ENCODE peak calls at places on chromosomes 1 and 21, in four cellular contexts. One of them, this sample, is unnamed.

GRCh38 chr1:165945911-165946310 is 118.5 kb downstream of the UCK2 start:
- DNase-seq in IMR-90: no peak
- DNase-seq in K562: no peak
- DNase-seq in GM12878: no peak
- DNase-seq in this sample: no peak

GRCh38 chr1:36479505-36480051 is 3.1 kb downstream of the CSF3R start:
- DNase-seq in IMR-90: no peak
- DNase-seq in K562: peak
- DNase-seq in GM12878: no peak
- DNase-seq in this sample: no peak

GRCh38 chr1:241265428-241265827 is 91.6 kb downstream of the RGS7 start:
- DNase-seq in GM12878: no peak
- DNase-seq in IMR-90: no peak
- DNase-seq in K562: no peak
- DNase-seq in this sample: no peak

GRCh38 chr1:172969611-172970010 is 81.1 kb downstream of the TNFSF18 start:
- DNase-seq in IMR-90: peak
- DNase-seq in GM12878: no peak
- DNase-seq in K562: no peak
- DNase-seq in this sample: peak

GRCh38 chr1:3261007-3261968 is 192.3 kb downstream of the PRDM16 start:
- DNase-seq in K562: no peak
- DNase-seq in GM12878: no peak
- DNase-seq in IMR-90: no peak
- DNase-seq in this sample: peak

GRCh38 chr1:230394134-230394533 is 32.0 kb downstream of the PGBD5 start:
- DNase-seq in IMR-90: no peak
- DNase-seq in GM12878: no peak
- DNase-seq in K562: no peak
- DNase-seq in this sample: no peak

GRCh38 chr1:41390171-41390570 is 28.9 kb downstream of the FOXO6 start:
- DNase-seq in IMR-90: no peak
- DNase-seq in K562: no peak
- DNase-seq in GM12878: no peak
- DNase-seq in this sample: no peak

GRCh38 chr1:97562096-97562495 is 358.7 kb downstream of the DPYD start:
- DNase-seq in K562: no peak
- DNase-seq in GM12878: no peak
- DNase-seq in IMR-90: peak
- DNase-seq in this sample: no peak

GRCh38 chr21:25994758-25995163 is 175.8 kb downstream of the APP start:
- DNase-seq in IMR-90: no peak
- DNase-seq in K562: no peak
- DNase-seq in GM12878: no peak
- DNase-seq in this sample: no peak

GRCh38 chr1:160189649-160190625 is at the start of gene CASQ1:
- DNase-seq in K562: no peak
- DNase-seq in GM12878: no peak
- DNase-seq in IMR-90: peak
- DNase-seq in this sample: no peak

DNA sequence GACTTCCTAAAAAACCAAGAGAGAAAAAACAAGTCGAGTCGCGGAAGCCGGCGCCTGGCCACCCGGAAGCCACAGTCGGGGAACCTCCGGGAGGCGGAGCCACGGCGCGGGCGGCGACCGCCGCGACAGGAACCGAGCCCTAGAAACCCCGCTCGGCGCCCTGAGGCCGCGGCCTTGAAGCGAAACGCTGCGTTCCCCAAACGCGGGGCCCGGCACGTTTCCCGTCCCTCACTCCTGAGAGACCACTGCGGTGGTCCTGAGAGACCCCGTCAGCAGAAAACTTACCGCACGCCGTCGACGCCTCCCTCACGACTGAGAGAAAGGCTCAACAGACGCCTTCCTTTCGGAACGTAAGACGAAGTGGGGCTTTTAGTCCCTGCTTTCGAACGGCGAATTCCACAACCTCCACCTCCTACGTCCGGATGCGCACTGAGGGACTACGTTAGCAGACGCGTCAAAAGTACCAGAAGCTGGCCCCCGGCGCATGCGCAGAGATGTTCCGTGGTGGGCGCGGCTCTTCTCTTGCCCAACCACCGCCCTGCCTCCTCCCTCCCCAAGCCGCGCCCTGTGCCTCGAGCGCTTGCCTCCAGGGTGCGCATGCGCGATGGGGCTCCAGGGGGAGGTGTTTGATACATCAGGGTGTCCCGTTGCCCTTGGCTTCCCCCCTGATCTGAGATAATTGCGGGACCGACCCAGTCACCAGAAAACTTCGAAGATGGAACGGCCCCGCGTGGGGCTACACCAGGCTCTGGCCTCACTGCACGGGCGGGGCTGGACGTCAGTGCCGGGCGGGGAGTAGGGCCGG is at the start of gene RSRP1:
- DNase-seq in IMR-90: peak
- DNase-seq in K562: peak
- DNase-seq in GM12878: peak
- DNase-seq in this sample: peak
- TF ChIP-seq MXI1 in IMR-90: peak
- TF ChIP-seq MXI1 in K562: peak
- TF ChIP-seq MXI1 in GM12878: peak
- TF ChIP-seq MXI1 in this sample: peak

GRCh38 chr21:27831821-27832569 is 865.1 kb upstream of the ADAMTS5 start:
- DNase-seq in K562: no peak
- DNase-seq in GM12878: no peak
- DNase-seq in IMR-90: peak
- DNase-seq in this sample: no peak
- TF ChIP-seq BHLHE40 in K562: no peak
- TF ChIP-seq BHLHE40 in GM12878: no peak
- TF ChIP-seq BHLHE40 in IMR-90: no peak
- TF ChIP-seq BHLHE40 in this sample: no peak

DNA sequence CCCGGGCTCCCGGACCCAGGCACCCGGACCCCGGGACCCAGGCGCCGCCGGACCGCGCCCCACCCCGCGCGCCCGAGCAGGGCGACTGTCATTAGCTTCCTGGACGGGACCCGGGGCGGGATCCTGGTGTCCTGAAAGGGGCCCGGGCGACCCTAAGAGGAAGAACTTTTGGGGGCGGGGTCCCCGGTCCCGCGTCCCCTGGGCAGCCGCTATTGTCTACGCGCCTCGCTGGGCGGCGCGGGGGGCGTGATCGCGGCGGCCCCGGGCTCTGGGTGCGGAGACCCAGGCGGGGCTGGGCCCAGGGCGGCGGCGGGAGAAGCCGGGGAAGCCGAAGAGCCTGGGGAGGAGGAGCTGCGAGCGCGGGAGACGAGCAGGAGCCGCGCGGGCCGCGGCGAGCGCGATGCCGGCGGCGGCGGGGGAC is 465 bp downstream of the HUNK start:
- DNase-seq in GM12878: no peak
- DNase-seq in IMR-90: no peak
- DNase-seq in K562: no peak
- DNase-seq in this sample: no peak
- TF ChIP-seq MXI1 in GM12878: no peak
- TF ChIP-seq MXI1 in IMR-90: no peak
- TF ChIP-seq MXI1 in K562: no peak
- TF ChIP-seq MXI1 in this sample: no peak

GRCh38 chr21:45869121-45870007 is 112.2 kb upstream of the COL6A1 start:
- DNase-seq in IMR-90: peak
- DNase-seq in K562: no peak
- DNase-seq in GM12878: no peak
- DNase-seq in this sample: no peak
- TF ChIP-seq BHLHE40 in IMR-90: no peak
- TF ChIP-seq BHLHE40 in K562: no peak
- TF ChIP-seq BHLHE40 in GM12878: no peak
- TF ChIP-seq BHLHE40 in this sample: no peak

GRCh38 chr21:42377951-42378340 is 11.6 kb upstream of the TFF1 start:
- DNase-seq in GM12878: no peak
- DNase-seq in K562: no peak
- DNase-seq in IMR-90: no peak
- DNase-seq in this sample: no peak
- TF ChIP-seq MXI1 in GM12878: no peak
- TF ChIP-seq MXI1 in K562: no peak
- TF ChIP-seq MXI1 in IMR-90: no peak
- TF ChIP-seq MXI1 in this sample: no peak